ENCODE peak calls at places on chromosomes 1 and 21, in four cellular contexts. One of them, this sample, is unnamed.

GRCh38 chr1:170168263-170168662 is 22.5 kb downstream of the NTMT2 start:
- DNase-seq in K562: no peak
- DNase-seq in IMR-90: peak
- DNase-seq in GM12878: no peak
- DNase-seq in this sample: peak

GRCh38 chr1:43048601-43049011 is 89.9 kb upstream of the SLC2A1 start:
- DNase-seq in IMR-90: no peak
- DNase-seq in K562: no peak
- DNase-seq in GM12878: no peak
- DNase-seq in this sample: no peak

GRCh38 chr1:43539726-43540434 is 9.2 kb downstream of the PTPRF start:
- DNase-seq in K562: no peak
- DNase-seq in IMR-90: no peak
- DNase-seq in GM12878: no peak
- DNase-seq in this sample: no peak

GRCh38 chr1:244080343-244080929 is 29.4 kb downstream of the ZBTB18 start:
- DNase-seq in IMR-90: no peak
- DNase-seq in GM12878: no peak
- DNase-seq in K562: no peak
- DNase-seq in this sample: no peak

GRCh38 chr1:94648225-94649007 is 106.9 kb upstream of the F3 start:
- DNase-seq in GM12878: no peak
- DNase-seq in IMR-90: peak
- DNase-seq in K562: peak
- DNase-seq in this sample: peak

GRCh38 chr1:2132222-2133038 is 62.1 kb downstream of the FAAP20 start:
- DNase-seq in GM12878: no peak
- DNase-seq in K562: peak
- DNase-seq in IMR-90: peak
- DNase-seq in this sample: peak

GRCh38 chr1:215636258-215636965 is 69.3 kb downstream of the KCTD3 start:
- DNase-seq in IMR-90: peak
- DNase-seq in K562: no peak
- DNase-seq in GM12878: no peak
- DNase-seq in this sample: no peak

GRCh38 chr1:32884726-32885125 is 1.6 kb upstream of the HPCA start:
- DNase-seq in K562: no peak
- DNase-seq in IMR-90: no peak
- DNase-seq in GM12878: no peak
- DNase-seq in this sample: no peak

GRCh38 chr21:37793660-37794059 is 122.6 kb downstream of the KCNJ6 start:
- DNase-seq in IMR-90: peak
- DNase-seq in K562: no peak
- DNase-seq in GM12878: no peak
- DNase-seq in this sample: no peak

GRCh38 chr1:177255411-177255810 is 84.7 kb downstream of the BRINP2 start:
- DNase-seq in GM12878: no peak
- DNase-seq in IMR-90: peak
- DNase-seq in K562: no peak
- DNase-seq in this sample: peak

GRCh38 chr1:38117444-38117887 is 70.9 kb upstream of the POU3F1 start:
- DNase-seq in IMR-90: no peak
- DNase-seq in K562: no peak
- DNase-seq in GM12878: no peak
- DNase-seq in this sample: no peak

GRCh38 chr1:221310180-221310579 is 430.9 kb downstream of the HLX start:
- DNase-seq in GM12878: no peak
- DNase-seq in K562: no peak
- DNase-seq in IMR-90: no peak
- DNase-seq in this sample: no peak

GRCh38 chr1:30896905-30897304 is 11.7 kb downstream of the SDC3 start:
- DNase-seq in IMR-90: no peak
- DNase-seq in GM12878: no peak
- DNase-seq in K562: no peak
- DNase-seq in this sample: no peak

GRCh38 chr1:30894508-30894973 is 14.0 kb downstream of the SDC3 start:
- DNase-seq in K562: no peak
- DNase-seq in GM12878: no peak
- DNase-seq in IMR-90: no peak
- DNase-seq in this sample: no peak

GRCh38 chr1:30895382-30895941 is 13.1 kb downstream of the SDC3 start:
- DNase-seq in IMR-90: no peak
- DNase-seq in K562: peak
- DNase-seq in GM12878: no peak
- DNase-seq in this sample: no peak

GRCh38 chr1:30898031-30898815 is 10.3 kb downstream of the SDC3 start:
- DNase-seq in K562: peak
- DNase-seq in IMR-90: no peak
- DNase-seq in GM12878: no peak
- DNase-seq in this sample: no peak

DNA sequence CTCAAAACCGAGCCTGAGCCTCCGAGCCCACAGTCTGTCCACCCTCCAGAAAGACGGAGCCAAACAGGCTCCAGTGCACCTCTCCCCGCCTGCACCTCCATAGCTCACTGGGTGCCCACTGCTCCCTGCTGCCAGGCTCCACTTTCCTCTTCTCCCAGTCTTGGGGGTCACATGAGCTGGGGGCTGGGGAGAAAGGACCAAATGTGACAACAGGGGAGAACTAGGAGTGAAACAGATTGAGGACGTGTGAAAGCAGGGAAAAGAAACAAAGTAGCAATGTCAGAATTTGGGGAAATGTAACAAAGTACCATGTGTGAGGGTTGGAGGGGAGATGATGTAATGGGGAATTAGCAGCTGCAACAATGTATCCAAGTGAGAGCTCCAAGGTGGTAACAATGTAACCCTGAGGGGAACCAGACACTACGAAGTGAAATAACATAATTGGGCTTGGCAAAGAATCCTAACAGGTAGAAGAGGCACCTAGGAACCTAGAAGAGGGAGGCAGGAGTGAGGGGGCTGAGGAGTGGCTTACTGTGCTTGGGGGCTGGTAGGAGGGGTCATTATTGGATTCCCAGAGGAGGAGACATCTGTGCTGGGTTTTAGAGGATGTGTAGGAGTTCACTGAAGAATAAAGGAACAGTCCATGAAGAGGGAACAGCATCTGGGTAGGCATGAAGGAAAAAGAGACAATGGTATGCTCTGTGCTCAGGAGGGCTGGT is 12.5 kb downstream of the SDC3 start:
- DNase-seq in GM12878: no peak
- DNase-seq in IMR-90: peak
- DNase-seq in K562: no peak
- DNase-seq in this sample: no peak
- TF ChIP-seq FOS in GM12878: no peak
- TF ChIP-seq FOS in IMR-90: no peak
- TF ChIP-seq FOS in K562: no peak
- TF ChIP-seq FOS in this sample: no peak

DNA sequence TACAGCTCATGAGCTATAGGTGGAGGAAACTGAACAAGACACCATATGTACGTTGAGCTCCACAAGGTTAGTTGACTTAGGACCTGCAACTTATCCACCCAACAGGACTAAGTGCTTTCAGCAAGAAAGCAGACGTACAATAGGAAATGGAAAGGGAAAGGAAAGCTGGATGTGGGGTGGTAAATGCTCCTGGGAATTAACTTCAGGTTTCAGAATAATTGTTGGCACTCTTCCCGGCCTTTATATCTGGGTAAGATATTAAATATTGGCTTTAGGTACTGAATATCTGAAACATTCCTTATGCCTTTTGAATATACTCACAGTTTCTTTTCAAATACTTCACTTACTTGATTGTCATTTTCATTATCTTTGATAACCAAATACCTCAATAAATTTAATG is 36.3 kb downstream of the GLMN start:
- DNase-seq in K562: no peak
- DNase-seq in GM12878: no peak
- DNase-seq in IMR-90: no peak
- DNase-seq in this sample: no peak
- TF ChIP-seq FOS in K562: no peak
- TF ChIP-seq FOS in GM12878: no peak
- TF ChIP-seq FOS in IMR-90: no peak
- TF ChIP-seq FOS in this sample: no peak

DNA sequence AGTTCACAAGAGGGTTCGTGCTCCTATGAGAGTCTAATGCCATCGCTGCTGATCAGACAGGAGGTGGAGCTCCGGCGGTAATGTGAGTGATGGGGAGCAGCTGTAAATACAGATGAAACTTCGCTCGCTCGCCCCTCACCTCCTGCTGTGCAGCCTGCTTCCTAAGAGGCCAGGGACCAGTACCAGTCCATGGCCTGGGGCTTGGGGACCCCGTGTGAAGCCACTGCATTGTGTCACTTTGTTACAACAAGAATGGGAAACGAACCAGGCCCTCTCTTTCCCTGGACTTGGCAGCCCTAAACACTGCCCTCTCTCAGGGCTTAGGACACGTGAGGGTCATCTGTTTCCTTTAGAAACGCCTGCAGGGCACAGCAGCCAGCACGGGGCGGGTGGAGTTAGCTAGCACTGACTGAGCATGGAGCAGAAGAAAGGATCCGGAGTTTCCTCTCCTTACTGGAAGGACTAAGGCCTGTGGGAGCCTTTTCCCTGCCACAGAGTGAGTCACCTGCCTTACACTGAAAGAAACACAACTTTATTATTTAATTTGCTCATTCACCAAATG is 185.2 kb upstream of the TMEM51 start:
- DNase-seq in K562: no peak
- DNase-seq in IMR-90: peak
- DNase-seq in GM12878: no peak
- DNase-seq in this sample: peak
- TF ChIP-seq FOS in K562: no peak
- TF ChIP-seq FOS in IMR-90: peak
- TF ChIP-seq FOS in GM12878: no peak
- TF ChIP-seq FOS in this sample: peak

DNA sequence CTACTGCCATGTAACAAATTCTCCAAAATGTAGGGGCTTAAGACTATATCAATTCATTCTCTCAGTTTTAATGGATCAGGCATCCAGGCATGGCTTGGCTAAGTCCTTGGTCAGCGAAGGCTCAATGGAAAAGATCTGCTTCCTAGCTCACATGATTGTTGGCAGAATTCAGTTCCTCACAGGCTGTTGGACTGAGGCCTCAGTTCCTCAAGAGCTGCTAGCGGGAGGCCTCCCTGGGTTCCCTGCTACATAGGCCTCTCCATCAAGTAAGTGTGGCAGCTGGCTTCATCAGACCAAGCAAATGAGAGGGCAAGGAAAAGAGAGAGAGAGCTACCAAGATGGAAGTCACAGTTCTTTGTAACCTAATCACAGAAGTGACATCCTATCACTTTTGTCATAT is 19.6 kb upstream of the EYA3 start:
- DNase-seq in K562: no peak
- DNase-seq in GM12878: no peak
- DNase-seq in IMR-90: no peak
- DNase-seq in this sample: no peak
- TF ChIP-seq FOS in K562: no peak
- TF ChIP-seq FOS in GM12878: no peak
- TF ChIP-seq FOS in IMR-90: no peak
- TF ChIP-seq FOS in this sample: no peak

GRCh38 chr1:27045973-27046558 is 33.4 kb upstream of the TENT5B start:
- DNase-seq in IMR-90: peak
- DNase-seq in GM12878: no peak
- DNase-seq in K562: peak
- DNase-seq in this sample: peak
- TF ChIP-seq FOS in IMR-90: peak
- TF ChIP-seq FOS in GM12878: no peak
- TF ChIP-seq FOS in K562: no peak
- TF ChIP-seq FOS in this sample: no peak

GRCh38 chr1:54699936-54700525 is 15.6 kb upstream of the TTC4 start:
- DNase-seq in GM12878: no peak
- DNase-seq in K562: no peak
- DNase-seq in IMR-90: no peak
- DNase-seq in this sample: no peak

GRCh38 chr1:54696262-54696661 is 19.4 kb upstream of the TTC4 start:
- DNase-seq in K562: no peak
- DNase-seq in GM12878: no peak
- DNase-seq in IMR-90: no peak
- DNase-seq in this sample: no peak

GRCh38 chr1:54695764-54696163 is 19.9 kb upstream of the TTC4 start:
- DNase-seq in GM12878: no peak
- DNase-seq in K562: no peak
- DNase-seq in IMR-90: no peak
- DNase-seq in this sample: no peak

GRCh38 chr1:54697896-54698295 is 17.8 kb upstream of the TTC4 start:
- DNase-seq in IMR-90: no peak
- DNase-seq in K562: no peak
- DNase-seq in GM12878: no peak
- DNase-seq in this sample: no peak

DNA sequence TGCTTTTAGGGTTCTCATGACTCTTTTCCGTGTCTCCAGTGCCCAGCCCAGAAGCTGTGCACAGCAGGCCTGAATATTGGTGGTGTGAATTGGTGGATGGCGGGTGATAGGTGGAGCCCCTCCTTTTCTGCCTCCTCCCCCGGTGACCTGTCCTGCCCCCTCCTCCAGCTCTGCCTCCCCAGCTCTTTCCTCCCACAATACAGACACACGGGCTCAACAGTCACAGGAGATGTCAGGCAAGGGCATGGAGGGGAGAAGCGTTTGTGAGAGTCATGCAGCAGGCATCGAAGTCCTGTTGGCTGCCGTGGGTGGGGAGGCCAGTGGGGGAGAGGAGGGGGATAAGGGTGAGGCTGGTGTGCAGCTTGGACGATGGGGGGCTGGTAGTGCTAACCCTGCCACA is 17.3 kb upstream of the TTC4 start:
- DNase-seq in K562: no peak
- DNase-seq in IMR-90: no peak
- DNase-seq in GM12878: no peak
- DNase-seq in this sample: no peak
- TF ChIP-seq FOS in K562: no peak
- TF ChIP-seq FOS in IMR-90: no peak
- TF ChIP-seq FOS in GM12878: no peak
- TF ChIP-seq FOS in this sample: no peak

DNA sequence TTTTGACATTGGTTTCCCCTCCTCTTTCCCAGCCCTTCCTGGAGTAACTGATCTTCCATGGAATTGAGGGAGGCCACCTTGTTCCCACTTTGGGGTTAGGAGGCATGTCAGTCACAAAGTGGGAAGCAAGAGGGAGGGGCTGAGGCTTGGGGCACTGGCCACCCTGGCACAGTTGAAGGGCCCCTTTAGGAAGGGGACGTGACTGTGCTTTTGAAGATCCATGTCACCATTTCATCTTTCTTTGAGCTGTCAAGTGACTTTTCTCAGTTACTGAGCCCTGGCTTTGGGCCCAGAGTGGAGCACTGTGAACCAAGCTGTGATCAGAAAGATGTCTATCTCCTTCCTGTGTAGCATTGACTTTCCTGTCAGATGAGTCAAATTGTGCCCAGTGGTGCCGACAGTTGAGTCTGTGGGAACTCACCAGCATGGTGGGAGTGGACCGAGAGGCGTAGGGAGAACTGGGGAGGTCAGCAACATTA is 38.5 kb upstream of the TDRD10 start:
- DNase-seq in IMR-90: no peak
- DNase-seq in K562: no peak
- DNase-seq in GM12878: peak
- DNase-seq in this sample: peak
- TF ChIP-seq FOS in IMR-90: no peak
- TF ChIP-seq FOS in K562: no peak
- TF ChIP-seq FOS in GM12878: no peak
- TF ChIP-seq FOS in this sample: no peak

GRCh38 chr1:175783126-175783722 is 39.8 kb upstream of the TNR start:
- DNase-seq in K562: no peak
- DNase-seq in GM12878: no peak
- DNase-seq in IMR-90: no peak
- DNase-seq in this sample: peak
- TF ChIP-seq FOS in K562: no peak
- TF ChIP-seq FOS in GM12878: no peak
- TF ChIP-seq FOS in IMR-90: no peak
- TF ChIP-seq FOS in this sample: peak

This sample was measured in endothelial cell of umbilical vein.